ENCODE peak calls at places on chromosomes 6 and 20, in four cellular contexts. N is non-pigmented ciliary epithelial cell; X is nephron progenitor cell; I is stimulated activated CD4-positive, alpha-beta T cell treated with anti-CD3 and anti-CD28 coated beads, Interleukin-2, amount 100 ng/mL, for 48 hours. Q is an unnamed sample.

GRCh38 chr6:160038479-160038878 is 69.6 kb downstream of the IGF2R start:
- DNase-seq in N (no peak), X (no peak), I (no peak), Q (no peak)

GRCh38 chr6:144362042-144363018 is 77.2 kb downstream of the UTRN start:
- DNase-seq in N (no peak), X (no peak), I (no peak), Q (no peak)

GRCh38 chr6:12276332-12276943 is 13.7 kb upstream of the EDN1 start:
- DNase-seq in N (no peak), X (no peak), I (no peak), Q (no peak)

GRCh38 chr20:33370296-33370695 is 31.0 kb downstream of the CDK5RAP1 start:
- DNase-seq in N (no peak), X (no peak), I (peak), Q (no peak)

GRCh38 chr20:9500121-9500911 is 14.1 kb upstream of the LAMP5 start:
- DNase-seq in N (no peak), X (no peak), I (no peak), Q (no peak)

GRCh38 chr6:5510331-5510730 is 249.0 kb downstream of the FARS2 start:
- DNase-seq in N (no peak), X (no peak), I (no peak), Q (no peak)

GRCh38 chr20:41030536-41031242 is 2.1 kb downstream of the TOP1 start:
- DNase-seq in N (no peak), X (no peak), I (no peak), Q (peak)

GRCh38 chr6:15872252-15873103 is 209.7 kb upstream of the DTNBP1 start:
- DNase-seq in N (no peak), X (no peak), I (no peak), Q (no peak)

GRCh38 chr6:3326179-3326971 is 67.6 kb downstream of the PSMG4 start:
- DNase-seq in N (no peak), X (no peak), I (no peak), Q (no peak)

GRCh38 chr6:10431423-10432164 is 16.7 kb upstream of the TFAP2A start:
- DNase-seq in N (no peak), X (no peak), I (no peak), Q (no peak)

GRCh38 chr6:21381336-21381963 is 212.1 kb upstream of the SOX4 start:
- DNase-seq in N (no peak), X (no peak), I (no peak), Q (no peak)

Q was measured in skeletal muscle cell.